ENCODE peak calls at places on chromosome 17, in five cellular contexts. One of them, this sample, is unnamed.

GRCh38 chr17:42980766-42981397 is 517 bp downstream of the RUNDC1 start:
- DNase-seq in neural progenitor cell: peak
- DNase-seq in SK-N-SH: peak
- DNase-seq in endothelial cell of umbilical vein: peak
- DNase-seq in mammary epithelial cell: peak
- DNase-seq in this sample: peak

GRCh38 chr17:66583112-66583748 is 251.7 kb upstream of the CACNG5 start:
- DNase-seq in neural progenitor cell: no peak
- DNase-seq in SK-N-SH: no peak
- DNase-seq in endothelial cell of umbilical vein: no peak
- DNase-seq in mammary epithelial cell: no peak
- DNase-seq in this sample: no peak

GRCh38 chr17:10699861-10700260 is 2.5 kb downstream of the ADPRM start:
- DNase-seq in neural progenitor cell: no peak
- DNase-seq in SK-N-SH: no peak
- DNase-seq in endothelial cell of umbilical vein: no peak
- DNase-seq in mammary epithelial cell: no peak
- DNase-seq in this sample: no peak

GRCh38 chr17:62631936-62632924 is 4.8 kb downstream of the MRC2 start:
- DNase-seq in neural progenitor cell: no peak
- DNase-seq in SK-N-SH: peak
- DNase-seq in endothelial cell of umbilical vein: no peak
- DNase-seq in mammary epithelial cell: no peak
- DNase-seq in this sample: no peak

GRCh38 chr17:9256944-9257629 is 235.8 kb downstream of the NTN1 start:
- DNase-seq in neural progenitor cell: no peak
- DNase-seq in SK-N-SH: no peak
- DNase-seq in endothelial cell of umbilical vein: peak
- DNase-seq in mammary epithelial cell: no peak
- DNase-seq in this sample: peak

GRCh38 chr17:67132366-67132765 is 88.0 kb downstream of the CACNG1 start:
- DNase-seq in neural progenitor cell: no peak
- DNase-seq in SK-N-SH: no peak
- DNase-seq in endothelial cell of umbilical vein: no peak
- DNase-seq in mammary epithelial cell: no peak
- DNase-seq in this sample: no peak

GRCh38 chr17:76565728-76566612 is 19.7 kb downstream of the ST6GALNAC2 start:
- DNase-seq in neural progenitor cell: no peak
- DNase-seq in SK-N-SH: no peak
- DNase-seq in endothelial cell of umbilical vein: no peak
- DNase-seq in mammary epithelial cell: no peak
- DNase-seq in this sample: no peak

GRCh38 chr17:19004601-19005441 is at the start of gene FAM83G:
- DNase-seq in neural progenitor cell: peak
- DNase-seq in SK-N-SH: peak
- DNase-seq in endothelial cell of umbilical vein: peak
- DNase-seq in mammary epithelial cell: peak
- DNase-seq in this sample: peak

GRCh38 chr17:83068641-83069570 is 10.5 kb upstream of the METRNL start:
- DNase-seq in neural progenitor cell: no peak
- DNase-seq in SK-N-SH: no peak
- DNase-seq in endothelial cell of umbilical vein: no peak
- DNase-seq in mammary epithelial cell: no peak
- DNase-seq in this sample: no peak

GRCh38 chr17:19319771-19320505 is 42.6 kb downstream of the B9D1 start:
- DNase-seq in neural progenitor cell: no peak
- DNase-seq in SK-N-SH: no peak
- DNase-seq in endothelial cell of umbilical vein: no peak
- DNase-seq in mammary epithelial cell: no peak
- DNase-seq in this sample: no peak

GRCh38 chr17:52147431-52147830 is 11.1 kb downstream of the CA10 start:
- DNase-seq in neural progenitor cell: no peak
- DNase-seq in SK-N-SH: no peak
- DNase-seq in endothelial cell of umbilical vein: no peak
- DNase-seq in mammary epithelial cell: peak
- DNase-seq in this sample: peak

GRCh38 chr17:37750768-37751466 is 6.1 kb upstream of the HNF1B start:
- DNase-seq in neural progenitor cell: no peak
- DNase-seq in SK-N-SH: no peak
- DNase-seq in endothelial cell of umbilical vein: no peak
- DNase-seq in mammary epithelial cell: no peak
- DNase-seq in this sample: no peak
- H3K9ac ChIP-seq in neural progenitor cell: no peak
- H3K9ac ChIP-seq in SK-N-SH: no peak
- H3K9ac ChIP-seq in endothelial cell of umbilical vein: no peak
- H3K9ac ChIP-seq in mammary epithelial cell: no peak
- H3K9ac ChIP-seq in this sample: no peak

GRCh38 chr17:2060681-2061440 is 6.0 kb downstream of the HIC1 start:
- DNase-seq in neural progenitor cell: no peak
- DNase-seq in SK-N-SH: no peak
- DNase-seq in endothelial cell of umbilical vein: no peak
- DNase-seq in mammary epithelial cell: no peak
- DNase-seq in this sample: no peak
- H3K27ac ChIP-seq in neural progenitor cell: no peak
- H3K27ac ChIP-seq in SK-N-SH: no peak
- H3K27ac ChIP-seq in endothelial cell of umbilical vein: no peak
- H3K27ac ChIP-seq in mammary epithelial cell: no peak
- H3K27ac ChIP-seq in this sample: peak

GRCh38 chr17:74864297-74864865 is 4.7 kb upstream of the GRIN2C start:
- DNase-seq in neural progenitor cell: no peak
- DNase-seq in SK-N-SH: no peak
- DNase-seq in endothelial cell of umbilical vein: no peak
- DNase-seq in mammary epithelial cell: no peak
- DNase-seq in this sample: no peak
- H3K9ac ChIP-seq in neural progenitor cell: no peak
- H3K9ac ChIP-seq in SK-N-SH: no peak
- H3K9ac ChIP-seq in endothelial cell of umbilical vein: no peak
- H3K9ac ChIP-seq in mammary epithelial cell: no peak
- H3K9ac ChIP-seq in this sample: no peak

GRCh38 chr17:75512946-75513666 is 2.2 kb downstream of the CASKIN2 start:
- DNase-seq in neural progenitor cell: no peak
- DNase-seq in SK-N-SH: no peak
- DNase-seq in endothelial cell of umbilical vein: no peak
- DNase-seq in mammary epithelial cell: no peak
- DNase-seq in this sample: no peak
- H3K27ac ChIP-seq in neural progenitor cell: no peak
- H3K27ac ChIP-seq in SK-N-SH: no peak
- H3K27ac ChIP-seq in endothelial cell of umbilical vein: no peak
- H3K27ac ChIP-seq in mammary epithelial cell: no peak
- H3K27ac ChIP-seq in this sample: no peak

GRCh38 chr17:44069974-44070454 is 521 bp upstream of the G6PC3 start:
- DNase-seq in neural progenitor cell: no peak
- DNase-seq in SK-N-SH: no peak
- DNase-seq in endothelial cell of umbilical vein: no peak
- DNase-seq in mammary epithelial cell: peak
- DNase-seq in this sample: no peak

GRCh38 chr17:44065668-44066203 is 735 bp downstream of the LSM12 start:
- DNase-seq in neural progenitor cell: no peak
- DNase-seq in SK-N-SH: no peak
- DNase-seq in endothelial cell of umbilical vein: peak
- DNase-seq in mammary epithelial cell: no peak
- DNase-seq in this sample: no peak

GRCh38 chr17:44066204-44066930 is at the start of gene LSM12:
- DNase-seq in neural progenitor cell: peak
- DNase-seq in SK-N-SH: peak
- DNase-seq in endothelial cell of umbilical vein: peak
- DNase-seq in mammary epithelial cell: peak
- DNase-seq in this sample: peak

GRCh38 chr17:44070455-44071197 is at the start of gene G6PC3:
- DNase-seq in neural progenitor cell: peak
- DNase-seq in SK-N-SH: peak
- DNase-seq in endothelial cell of umbilical vein: peak
- DNase-seq in mammary epithelial cell: peak
- DNase-seq in this sample: peak

GRCh38 chr17:44067547-44067945 is 1.1 kb upstream of the LSM12 start:
- DNase-seq in neural progenitor cell: no peak
- DNase-seq in SK-N-SH: no peak
- DNase-seq in endothelial cell of umbilical vein: no peak
- DNase-seq in mammary epithelial cell: no peak
- DNase-seq in this sample: no peak
- H3K9ac ChIP-seq in neural progenitor cell: no peak
- H3K9ac ChIP-seq in SK-N-SH: no peak
- H3K9ac ChIP-seq in endothelial cell of umbilical vein: no peak
- H3K9ac ChIP-seq in mammary epithelial cell: no peak
- H3K9ac ChIP-seq in this sample: no peak

DNA sequence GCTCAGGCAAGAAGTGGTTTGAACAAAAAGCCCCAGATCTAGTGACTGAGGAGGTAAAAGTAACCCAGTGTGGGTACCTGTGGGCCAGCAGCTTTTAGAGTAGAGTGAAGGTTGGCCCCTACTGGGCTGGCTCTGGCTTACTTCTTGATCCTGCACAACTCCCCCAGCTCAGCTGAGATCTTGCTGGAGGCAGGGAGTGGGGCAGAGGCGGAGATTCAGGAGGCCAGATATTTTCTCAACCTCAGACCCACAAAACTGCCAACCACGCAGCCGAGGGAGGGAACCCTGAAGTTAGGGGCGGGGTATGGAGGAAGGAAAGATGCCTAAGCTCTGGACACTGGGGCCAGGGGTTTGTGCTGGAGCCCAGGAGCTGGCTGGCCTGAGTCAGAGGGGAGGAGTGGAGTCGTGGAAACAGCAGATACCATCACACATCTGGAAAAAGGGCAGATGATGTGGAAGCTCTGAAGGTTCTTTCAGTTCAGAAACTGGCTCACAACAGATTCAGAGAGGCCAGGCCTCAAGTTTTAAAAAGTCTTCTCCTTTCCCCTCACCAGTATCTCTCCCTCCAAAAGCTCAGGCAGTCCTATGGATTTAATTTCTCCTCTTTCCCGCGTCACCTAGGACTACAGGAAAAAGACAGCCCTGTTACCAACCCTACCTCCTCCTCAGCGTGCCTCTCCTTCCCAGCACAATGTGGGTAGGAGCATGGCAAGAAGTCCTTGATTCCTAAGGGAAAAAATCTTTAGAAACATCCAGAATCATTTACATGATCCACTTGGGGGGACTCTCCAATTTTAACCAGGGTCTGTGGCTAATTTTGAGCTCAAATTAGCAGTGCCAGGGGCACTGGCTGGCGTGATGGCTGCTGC is 48.1 kb downstream of the MYO18A start:
- DNase-seq in neural progenitor cell: no peak
- DNase-seq in SK-N-SH: peak
- DNase-seq in endothelial cell of umbilical vein: no peak
- DNase-seq in mammary epithelial cell: no peak
- DNase-seq in this sample: peak
- H3K27ac ChIP-seq in neural progenitor cell: no peak
- H3K27ac ChIP-seq in SK-N-SH: peak
- H3K27ac ChIP-seq in endothelial cell of umbilical vein: no peak
- H3K27ac ChIP-seq in mammary epithelial cell: no peak
- H3K27ac ChIP-seq in this sample: peak

This sample was measured in astrocyte.